ENCODE peak calls at places on chromosomes 2 and 18, in nine cellular contexts. D is Panc1, H is lower lobe of right lung, B is fibroblast of lung, Z is foreskin fibroblast, F is H1, J is fibroblast of villous mesenchyme, U is mucosa of descending colon, M is fibroblast of pulmonary artery. T is an unnamed sample.

GRCh38 chr2:136639651-136640050 is 125.7 kb upstream of the THSD7B start:
- DNase-seq in J (no peak), D (no peak), U (no peak), Z (no peak), F (no peak), H (no peak), B (no peak), M (no peak), T (no peak)

GRCh38 chr18:34097312-34097711 is 127.4 kb downstream of the NOL4 start:
- DNase-seq in D (no peak), H (no peak), J (peak), F (no peak), U (no peak), Z (no peak), B (peak), M (peak), T (no peak)

GRCh38 chr2:235675678-235676535 is 182.1 kb downstream of the AGAP1 start:
- DNase-seq in B (peak), Z (peak), M (no peak), H (no peak), J (no peak), D (no peak), F (no peak), U (no peak), T (peak)

GRCh38 chr18:56702946-56703345 is 51.8 kb downstream of the WDR7 start:
- DNase-seq in J (peak), H (no peak), M (peak), B (peak), U (no peak), D (peak), Z (peak), F (no peak), T (peak)

GRCh38 chr2:70746076-70746475 is 21.9 kb downstream of the ADD2 start:
- DNase-seq in J (no peak), M (no peak), U (no peak), B (peak), F (no peak), Z (no peak), D (no peak), H (no peak), T (no peak)

GRCh38 chr2:21043744-21044532 is at the start of gene APOB:
- DNase-seq in M (no peak), B (no peak), F (no peak), Z (no peak), U (no peak), J (no peak), H (peak), D (no peak), T (no peak)

GRCh38 chr2:9230881-9231280 is 24.3 kb downstream of the ASAP2 start:
- DNase-seq in U (no peak), B (no peak), D (no peak), J (no peak), Z (no peak), M (no peak), F (no peak), H (no peak), T (no peak)

GRCh38 chr2:50484371-50484770 is 547.6 kb downstream of the NRXN1 start:
- DNase-seq in F (no peak), M (no peak), J (no peak), Z (no peak), B (no peak), U (no peak), H (no peak), D (no peak), T (no peak)

GRCh38 chr2:160380000-160380570 is 113.5 kb downstream of the RBMS1 start:
- DNase-seq in M (no peak), U (no peak), J (no peak), D (no peak), B (no peak), F (no peak), H (no peak), Z (no peak), T (no peak)

GRCh38 chr2:109384308-109385271 is 229.2 kb downstream of the SEPTIN10 start:
- DNase-seq in Z (no peak), U (no peak), H (no peak), M (no peak), D (no peak), F (no peak), B (no peak), J (no peak), T (no peak)

GRCh38 chr2:66433945-66434678 is 813 bp upstream of the MEIS1 start:
- DNase-seq in H (peak), Z (peak), B (peak), F (no peak), M (peak), U (peak), J (peak), D (no peak), T (no peak)

GRCh38 chr2:66431840-66432511 is 2.9 kb upstream of the MEIS1 start:
- DNase-seq in U (peak), H (peak), J (peak), Z (no peak), F (no peak), D (no peak), B (no peak), M (no peak), T (no peak)

GRCh38 chr2:66433695-66433944 is 1.3 kb upstream of the MEIS1 start:
- DNase-seq in M (no peak), H (no peak), D (no peak), Z (no peak), J (no peak), U (no peak), B (no peak), F (no peak), T (no peak)

GRCh38 chr2:66434679-66435548 is at the start of gene MEIS1:
- DNase-seq in B (peak), J (peak), Z (peak), H (peak), M (peak), F (no peak), U (peak), D (peak), T (peak)

DNA sequence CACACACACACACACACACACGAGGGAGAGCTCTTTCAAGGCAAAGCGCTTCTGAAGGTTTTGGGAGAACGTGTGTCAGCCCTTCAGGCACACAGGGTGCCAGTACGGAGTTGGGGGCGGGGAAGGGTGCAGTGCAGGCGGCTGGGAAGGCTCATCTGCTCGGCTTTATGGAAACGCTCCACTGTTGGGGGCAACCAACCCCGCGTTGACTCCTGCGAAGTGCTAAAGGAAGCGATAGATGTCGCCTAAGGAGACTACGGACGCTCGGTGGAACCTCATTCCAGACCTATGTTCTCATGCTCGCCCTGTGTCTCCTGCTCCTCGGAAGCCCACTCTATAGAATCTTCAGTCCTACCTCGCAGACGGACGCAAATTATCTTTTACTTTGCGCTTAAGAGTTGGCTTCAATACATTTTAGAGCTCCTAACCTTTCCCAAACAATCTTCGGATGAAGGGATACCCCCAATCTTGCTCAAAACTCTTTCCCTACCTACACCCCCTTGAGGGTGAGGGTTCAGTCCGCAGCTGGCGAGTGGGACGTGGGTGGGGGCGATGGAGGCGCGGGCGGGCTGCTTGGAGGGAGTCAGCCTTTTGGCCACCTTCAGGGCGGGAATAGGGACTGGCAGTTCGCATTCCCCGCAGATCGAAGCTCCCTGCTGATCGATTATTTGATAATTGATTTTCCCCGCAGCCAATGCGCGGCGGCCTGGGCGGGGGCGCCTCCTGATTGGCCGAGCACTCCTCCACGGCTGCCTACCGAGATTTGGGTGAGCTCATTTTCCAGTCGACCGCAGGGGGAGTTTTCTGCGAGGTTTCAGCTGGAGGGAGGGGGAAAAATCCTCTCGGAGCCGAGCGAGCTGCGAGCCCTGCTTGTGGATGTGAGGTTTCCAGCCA is 1.9 kb upstream of the MEIS1 start:
- DNase-seq in M (peak), B (peak), J (peak), H (peak), F (no peak), Z (peak), D (peak), U (peak), T (peak)
- H3K4me3 ChIP-seq in M (peak), B (peak), J (peak), H (peak), F (peak), Z (peak), D (peak), U (no peak), T (peak)

DNA sequence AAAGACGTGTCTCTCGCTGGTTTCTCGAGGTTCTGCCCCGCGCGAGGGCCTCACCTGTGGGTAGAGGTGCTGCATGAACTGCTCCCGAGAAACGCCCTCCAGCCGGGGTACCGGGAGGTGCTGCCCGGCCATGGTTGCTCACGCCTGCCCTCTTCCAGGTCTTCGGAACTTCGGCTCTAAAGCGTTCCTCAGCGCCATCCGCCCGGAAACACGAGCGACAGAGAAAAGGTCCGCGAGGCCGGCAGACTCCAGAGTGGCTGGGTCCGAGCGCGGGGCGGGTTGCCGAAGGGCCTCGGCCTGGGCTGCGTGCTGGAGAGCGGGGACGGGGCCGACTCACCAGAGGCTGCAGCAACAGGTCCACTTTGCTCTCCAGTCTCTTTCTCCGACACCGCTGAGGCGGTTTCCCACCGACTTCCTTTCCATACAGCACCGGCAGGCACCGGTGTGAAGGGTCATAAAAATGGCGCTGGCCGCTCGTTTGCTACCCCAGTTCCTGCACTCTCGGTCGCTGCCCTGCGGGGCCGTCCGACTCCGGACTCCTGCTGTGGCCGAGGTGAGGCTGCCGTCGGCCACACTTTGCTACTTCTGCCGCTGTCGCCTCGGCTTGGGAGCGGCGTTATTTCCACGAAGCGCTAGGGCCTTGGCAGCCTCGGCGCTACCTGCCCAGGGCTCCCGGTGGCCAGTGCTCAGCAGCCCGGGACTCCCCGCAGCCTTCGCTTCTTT is at the start of the genes MAIP1 and TYW5:
- DNase-seq in M (peak), D (no peak), U (peak), F (peak), H (peak), B (peak), Z (peak), J (peak), T (peak)
- TF ChIP-seq CTCF in M (peak), D (no peak), U (no peak), F (peak), H (peak), B (peak), Z (peak), J (peak), T (peak)

GRCh38 chr2:220114443-220114842 is 487.0 kb downstream of the SLC4A3 start:
- DNase-seq in J (no peak), B (no peak), M (no peak), H (no peak), Z (no peak), D (no peak), U (no peak), F (no peak), T (no peak)
- H3K4me3 ChIP-seq in J (no peak), B (no peak), M (no peak), H (no peak), Z (no peak), D (no peak), U (no peak), F (no peak), T (no peak)

GRCh38 chr18:13375302-13376255 is 157.0 kb downstream of the LDLRAD4 start:
- DNase-seq in J (peak), M (peak), H (no peak), U (peak), D (peak), B (peak), F (no peak), Z (peak), T (peak)
- TF ChIP-seq CTCF in J (peak), M (peak), H (no peak), U (no peak), D (no peak), B (no peak), F (no peak), Z (no peak), T (peak)

GRCh38 chr2:40488101-40488598 is 36.3 kb upstream of the SLC8A1 start:
- DNase-seq in J (peak), F (no peak), D (peak), Z (peak), B (peak), M (peak), H (no peak), U (no peak), T (no peak)
- H3K4me3 ChIP-seq in J (no peak), F (no peak), D (no peak), Z (peak), B (no peak), M (no peak), H (no peak), U (no peak), T (no peak)

DNA sequence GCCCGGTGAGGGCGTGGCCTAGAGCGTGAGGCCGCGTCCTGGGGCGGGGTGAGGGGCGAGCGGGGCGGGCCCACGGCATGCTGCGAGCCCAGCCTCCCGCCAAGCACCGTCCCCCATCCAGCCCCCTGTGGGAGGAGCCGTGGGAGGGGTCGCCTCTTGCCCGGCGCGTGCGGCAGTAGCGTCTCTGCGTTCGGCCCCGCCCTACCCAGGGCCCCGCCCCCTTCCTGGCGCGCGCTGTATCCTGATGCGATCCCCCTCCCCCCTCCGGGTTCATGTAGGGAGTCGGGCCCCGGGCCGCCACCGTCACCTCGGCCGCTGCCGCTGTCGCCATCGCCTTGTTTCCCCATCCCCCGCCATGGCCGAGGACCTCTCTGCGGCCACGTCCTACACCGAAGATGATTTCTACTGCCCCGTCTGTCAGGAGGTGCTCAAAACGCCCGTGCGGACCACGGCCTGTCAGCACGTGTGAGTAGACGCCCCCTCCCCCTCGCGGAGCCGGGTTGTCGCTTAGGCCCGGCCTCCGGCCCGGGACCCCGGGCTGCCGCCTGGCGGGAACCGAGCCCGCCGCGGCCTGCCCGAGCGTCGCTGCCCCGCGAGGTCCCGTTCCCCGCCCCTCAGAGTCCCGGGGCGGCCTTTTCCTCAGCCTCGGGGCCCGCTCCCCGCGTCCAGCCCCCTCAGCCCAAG is 890 bp downstream of the RNF138 start:
- DNase-seq in D (peak), Z (peak), H (peak), F (peak), B (peak), J (peak), U (peak), M (peak), T (peak)
- TF ChIP-seq CTCF in D (no peak), Z (no peak), H (no peak), F (no peak), B (no peak), J (no peak), U (no peak), M (no peak), T (no peak)

GRCh38 chr2:46977899-46978298 is 62.3 kb upstream of the MCFD2 start:
- DNase-seq in J (no peak), U (no peak), H (peak), M (no peak), F (no peak), B (no peak), D (no peak), Z (no peak), T (no peak)
- H3K4me3 ChIP-seq in J (no peak), U (no peak), H (no peak), M (no peak), F (no peak), B (no peak), D (no peak), Z (no peak), T (no peak)

GRCh38 chr18:13180614-13181375 is 37.8 kb upstream of the LDLRAD4 start:
- DNase-seq in H (no peak), F (no peak), J (no peak), D (no peak), B (no peak), Z (no peak), M (no peak), U (no peak), T (no peak)
- TF ChIP-seq CTCF in H (no peak), F (no peak), J (no peak), D (no peak), B (no peak), Z (no peak), M (no peak), U (no peak), T (no peak)